ENCODE peak calls at places on chromosomes 5 and 9, in four cellular contexts. One of them, this sample, is unnamed.

GRCh38 chr9:113705938-113706519 is 170.1 kb upstream of the ZNF618 start:
- DNase-seq in fibroblast of pulmonary artery: no peak
- DNase-seq in stimulated activated CD8-positive, alpha-beta memory T cell treated with anti-CD3 and anti-CD28 coated beads, Interleukin-4, amount 100 ng/mL, for 1 hour: no peak
- DNase-seq in NCI-H460: peak; percentile 17
- DNase-seq in this sample: no peak

GRCh38 chr9:69198526-69199250 is 24.6 kb downstream of the TJP2 start:
- DNase-seq in fibroblast of pulmonary artery: no peak
- DNase-seq in stimulated activated CD8-positive, alpha-beta memory T cell treated with anti-CD3 and anti-CD28 coated beads, Interleukin-4, amount 100 ng/mL, for 1 hour: no peak
- DNase-seq in NCI-H460: no peak
- DNase-seq in this sample: no peak

GRCh38 chr9:120830865-120831264 is 11.9 kb downstream of the PSMD5 start:
- DNase-seq in fibroblast of pulmonary artery: no peak
- DNase-seq in stimulated activated CD8-positive, alpha-beta memory T cell treated with anti-CD3 and anti-CD28 coated beads, Interleukin-4, amount 100 ng/mL, for 1 hour: no peak
- DNase-seq in NCI-H460: no peak
- DNase-seq in this sample: no peak

GRCh38 chr9:23412458-23412857 is 413.6 kb downstream of the ELAVL2 start:
- DNase-seq in fibroblast of pulmonary artery: no peak
- DNase-seq in stimulated activated CD8-positive, alpha-beta memory T cell treated with anti-CD3 and anti-CD28 coated beads, Interleukin-4, amount 100 ng/mL, for 1 hour: no peak
- DNase-seq in NCI-H460: no peak
- DNase-seq in this sample: no peak

GRCh38 chr9:137084526-137084925 is 2.3 kb upstream of the MAN1B1 start:
- DNase-seq in fibroblast of pulmonary artery: no peak
- DNase-seq in stimulated activated CD8-positive, alpha-beta memory T cell treated with anti-CD3 and anti-CD28 coated beads, Interleukin-4, amount 100 ng/mL, for 1 hour: no peak
- DNase-seq in NCI-H460: no peak
- DNase-seq in this sample: no peak

GRCh38 chr5:51895834-51896233 is 512.6 kb downstream of the ISL1 start:
- DNase-seq in fibroblast of pulmonary artery: no peak
- DNase-seq in stimulated activated CD8-positive, alpha-beta memory T cell treated with anti-CD3 and anti-CD28 coated beads, Interleukin-4, amount 100 ng/mL, for 1 hour: no peak
- DNase-seq in NCI-H460: no peak
- DNase-seq in this sample: no peak

GRCh38 chr5:161549106-161549505 is 2.6 kb upstream of the GABRB2 start:
- DNase-seq in fibroblast of pulmonary artery: no peak
- DNase-seq in stimulated activated CD8-positive, alpha-beta memory T cell treated with anti-CD3 and anti-CD28 coated beads, Interleukin-4, amount 100 ng/mL, for 1 hour: no peak
- DNase-seq in NCI-H460: no peak
- DNase-seq in this sample: no peak

GRCh38 chr5:55985181-55985580 is 9.6 kb downstream of the IL6ST start:
- DNase-seq in fibroblast of pulmonary artery: no peak
- DNase-seq in stimulated activated CD8-positive, alpha-beta memory T cell treated with anti-CD3 and anti-CD28 coated beads, Interleukin-4, amount 100 ng/mL, for 1 hour: no peak
- DNase-seq in NCI-H460: no peak
- DNase-seq in this sample: no peak

GRCh38 chr9:92535940-92536850 is at the start of gene ECM2:
- DNase-seq in fibroblast of pulmonary artery: peak; percentile 74
- DNase-seq in stimulated activated CD8-positive, alpha-beta memory T cell treated with anti-CD3 and anti-CD28 coated beads, Interleukin-4, amount 100 ng/mL, for 1 hour: no peak
- DNase-seq in NCI-H460: no peak
- DNase-seq in this sample: peak; percentile 11

GRCh38 chr5:71938886-71939285 is 168.4 kb upstream of the MAP1B start:
- DNase-seq in fibroblast of pulmonary artery: no peak
- DNase-seq in stimulated activated CD8-positive, alpha-beta memory T cell treated with anti-CD3 and anti-CD28 coated beads, Interleukin-4, amount 100 ng/mL, for 1 hour: no peak
- DNase-seq in NCI-H460: no peak
- DNase-seq in this sample: no peak

GRCh38 chr9:136645903-136646754 is 16.6 kb upstream of the EGFL7 start:
- DNase-seq in fibroblast of pulmonary artery: peak; percentile 69
- DNase-seq in stimulated activated CD8-positive, alpha-beta memory T cell treated with anti-CD3 and anti-CD28 coated beads, Interleukin-4, amount 100 ng/mL, for 1 hour: no peak
- DNase-seq in NCI-H460: no peak
- DNase-seq in this sample: no peak